ENCODE peak calls at places on chromosome 14, in four cellular contexts. S, U, I and A are unnamed samples.

GRCh38 chr14:53470351-53471043 is 317.4 kb upstream of the DDHD1 start:
- DNase-seq in S (no peak), U (peak), I (no peak), A (peak)

GRCh38 chr14:69101331-69101826 is 51.5 kb downstream of the DCAF5 start:
- DNase-seq in S (no peak), U (peak), I (no peak), A (peak)

GRCh38 chr14:40197344-40197743 is 765.1 kb upstream of the FBXO33 start:
- DNase-seq in S (no peak), U (no peak), I (no peak), A (no peak)

GRCh38 chr14:73252491-73253322 is 15.4 kb downstream of the PAPLN start:
- DNase-seq in S (no peak), U (no peak), I (no peak), A (no peak)

GRCh38 chr14:94921870-94922585 is 152.1 kb upstream of the GSC start:
- DNase-seq in S (no peak), U (no peak), I (no peak), A (no peak)

GRCh38 chr14:57389646-57390036 is 745 bp upstream of the NAA30 start:
- DNase-seq in S (peak), U (peak), I (no peak), A (no peak)

GRCh38 chr14:88791252-88791621 is 1.5 kb downstream of the EML5 start:
- DNase-seq in S (no peak), U (no peak), I (no peak), A (no peak)

GRCh38 chr14:40123816-40124215 is 691.6 kb upstream of the FBXO33 start:
- DNase-seq in S (no peak), U (no peak), I (no peak), A (no peak)

GRCh38 chr14:91568626-91569025 is 58.5 kb upstream of the PPP4R3A start:
- DNase-seq in S (peak), U (no peak), I (no peak), A (no peak)

GRCh38 chr14:99274346-99275221 is 2.6 kb upstream of the BCL11B start:
- DNase-seq in S (peak), U (peak), I (peak), A (peak)

GRCh38 chr14:80954771-80955299 is 586 bp upstream of the TSHR start:
- DNase-seq in S (peak), U (peak), I (peak), A (peak)

GRCh38 chr14:43687866-43688265 is 819.2 kb downstream of the FSCB start:
- DNase-seq in S (no peak), U (peak), I (no peak), A (peak)

GRCh38 chr14:81164167-81164774 is 56.5 kb downstream of the GTF2A1 start:
- DNase-seq in S (peak), U (peak), I (peak), A (peak)

GRCh38 chr14:55133416-55133815 is 4.4 kb downstream of the LGALS3 start:
- DNase-seq in S (no peak), U (no peak), I (no peak), A (peak)

GRCh38 chr14:68780358-68781160 is 12.3 kb downstream of the ZFP36L1 start:
- DNase-seq in S (no peak), U (peak), I (no peak), A (peak)

GRCh38 chr14:38578278-38578681 is 322.4 kb upstream of the CLEC14A start:
- DNase-seq in S (no peak), U (peak), I (no peak), A (no peak)

GRCh38 chr14:29671034-29671433 is 256.6 kb downstream of the PRKD1 start:
- DNase-seq in S (no peak), U (no peak), I (no peak), A (peak)

GRCh38 chr14:65770681-65771080 is 358.2 kb downstream of the FUT8 start:
- DNase-seq in S (no peak), U (no peak), I (no peak), A (no peak)

GRCh38 chr14:100662850-100663527 is 63.7 kb upstream of the DLK1 start:
- DNase-seq in S (peak), U (peak), I (no peak), A (peak)

GRCh38 chr14:74290415-74290814 is 12.3 kb downstream of the ABCD4 start:
- DNase-seq in S (no peak), U (peak), I (no peak), A (peak)

GRCh38 chr14:101187017-101187815 is 283.7 kb upstream of the RTL1 start:
- DNase-seq in S (no peak), U (peak), I (no peak), A (no peak)

GRCh38 chr14:68762944-68763831 is 29.7 kb downstream of the ZFP36L1 start:
- DNase-seq in S (peak), U (peak), I (no peak), A (peak)

GRCh38 chr14:48937796-48938195 is 648.4 kb downstream of the RPS29 start:
- DNase-seq in S (no peak), U (peak), I (no peak), A (peak)

GRCh38 chr14:74697543-74697942 is 15.3 kb downstream of the AREL1 start:
- DNase-seq in S (no peak), U (peak), I (no peak), A (peak)

GRCh38 chr14:35669782-35670181 is 135.8 kb downstream of the INSM2 start:
- DNase-seq in S (no peak), U (no peak), I (no peak), A (peak)

GRCh38 chr14:53399057-53399456 is 245.9 kb upstream of the DDHD1 start:
- DNase-seq in S (peak), U (peak), I (peak), A (peak)

GRCh38 chr14:81268016-81268416 is 47.3 kb upstream of the GTF2A1 start:
- DNase-seq in S (no peak), U (peak), I (no peak), A (peak)

GRCh38 chr14:34835312-34835711 is 39.8 kb downstream of the BAZ1A start:
- DNase-seq in S (no peak), U (no peak), I (no peak), A (no peak)

GRCh38 chr14:46139668-46140067 is 511.9 kb downstream of the RPL10L start:
- DNase-seq in S (no peak), U (no peak), I (no peak), A (no peak)

GRCh38 chr14:99676657-99677056 is 7.4 kb upstream of the CYP46A1 start:
- DNase-seq in S (no peak), U (no peak), I (no peak), A (no peak)

GRCh38 chr14:50542941-50543418 is 10.6 kb upstream of the MAP4K5 start:
- DNase-seq in S (no peak), U (peak), I (no peak), A (peak)

GRCh38 chr14:38583471-38583870 is 327.6 kb upstream of the CLEC14A start:
- DNase-seq in S (no peak), U (no peak), I (no peak), A (no peak)

GRCh38 chr14:68790656-68791077 is 2.2 kb downstream of the ZFP36L1 start:
- DNase-seq in S (no peak), U (peak), I (no peak), A (no peak)

GRCh38 chr14:94355191-94355794 is 32.2 kb upstream of the SERPINA6 start:
- DNase-seq in S (peak), U (peak), I (peak), A (peak)

DNA sequence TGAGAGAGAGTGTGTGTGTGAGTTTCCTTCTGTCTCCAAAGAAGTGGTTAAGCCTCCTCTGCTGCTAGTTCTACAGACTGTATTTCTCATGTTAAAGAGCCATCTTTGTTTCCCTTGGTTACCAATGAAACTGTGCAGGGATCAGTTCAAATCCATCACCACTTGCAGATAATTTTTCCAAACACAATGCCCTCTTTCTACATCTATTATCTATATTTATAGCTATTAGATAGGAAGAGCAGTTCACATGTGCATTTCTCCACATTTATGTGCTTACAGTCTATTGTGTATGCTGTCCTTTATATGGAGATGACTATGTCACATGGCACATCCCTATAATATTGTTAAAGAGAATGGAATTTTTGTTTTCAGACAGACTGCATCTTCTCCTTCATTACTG is 2.2 kb upstream of the DAAM1 start:
- DNase-seq in S (no peak), U (no peak), I (no peak), A (no peak)
- H4K5ac ChIP-seq in S (no peak), U (no peak), I (no peak), A (no peak)

GRCh38 chr14:60657609-60657983 is 8.3 kb upstream of the SIX1 start:
- DNase-seq in S (peak), U (peak), I (no peak), A (no peak)

GRCh38 chr14:60656755-60657608 is 7.7 kb upstream of the SIX1 start:
- DNase-seq in S (peak), U (peak), I (no peak), A (peak)

GRCh38 chr14:60654303-60654925 is 5.1 kb upstream of the SIX1 start:
- DNase-seq in S (no peak), U (no peak), I (no peak), A (peak)

GRCh38 chr14:60655114-60655897 is 6.0 kb upstream of the SIX1 start:
- DNase-seq in S (peak), U (peak), I (no peak), A (no peak)

DNA sequence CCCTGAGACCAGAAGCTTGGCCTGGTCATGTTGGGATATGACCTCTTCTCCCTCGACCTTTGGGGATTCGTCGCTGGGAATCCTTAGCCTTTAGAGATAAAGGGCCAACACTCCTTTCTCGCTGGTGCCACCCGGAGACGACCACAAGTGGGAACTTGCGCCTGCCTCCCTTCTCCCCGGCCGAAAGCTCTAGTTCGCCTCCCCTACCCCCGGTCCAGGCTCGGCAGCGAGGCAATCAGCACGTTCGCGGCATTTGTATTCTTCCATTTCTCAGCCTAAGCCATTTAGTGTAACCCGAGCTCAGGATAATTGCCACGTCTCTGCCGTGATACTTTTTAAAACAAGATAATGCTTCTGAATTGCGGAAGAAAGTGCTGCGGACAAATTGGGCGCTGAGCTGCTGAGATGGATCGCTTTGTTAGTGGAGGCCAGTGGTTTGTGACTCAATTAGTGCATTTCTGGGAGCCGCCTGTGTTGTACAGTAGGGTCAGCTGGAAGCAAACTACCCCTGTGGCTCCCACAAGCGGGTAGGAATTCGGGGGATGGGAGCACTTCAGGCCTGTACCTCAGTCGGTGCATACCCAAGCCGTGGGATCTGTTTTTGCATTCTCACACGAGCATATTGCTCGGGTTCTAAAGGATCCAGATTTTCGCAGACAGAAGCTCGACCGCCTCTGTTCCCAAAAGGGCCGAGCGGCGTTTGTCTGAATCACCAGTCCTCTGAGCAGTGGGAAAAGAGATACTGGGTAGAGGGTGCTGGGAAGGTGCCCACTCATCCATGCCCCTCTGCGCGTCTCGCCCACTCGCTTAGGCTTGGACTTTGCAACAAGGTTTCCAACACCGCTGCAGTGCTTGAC is 6.8 kb upstream of the SIX1 start:
- DNase-seq in S (peak), U (peak), I (no peak), A (peak)
- H4K8ac ChIP-seq in S (no peak), U (no peak), I (peak), A (peak)

GRCh38 chr14:44756577-44756976 is 205.2 kb downstream of the KLHL28 start:
- DNase-seq in S (no peak), U (no peak), I (no peak), A (no peak)
- H4K5ac ChIP-seq in S (no peak), U (no peak), I (no peak), A (no peak)

DNA sequence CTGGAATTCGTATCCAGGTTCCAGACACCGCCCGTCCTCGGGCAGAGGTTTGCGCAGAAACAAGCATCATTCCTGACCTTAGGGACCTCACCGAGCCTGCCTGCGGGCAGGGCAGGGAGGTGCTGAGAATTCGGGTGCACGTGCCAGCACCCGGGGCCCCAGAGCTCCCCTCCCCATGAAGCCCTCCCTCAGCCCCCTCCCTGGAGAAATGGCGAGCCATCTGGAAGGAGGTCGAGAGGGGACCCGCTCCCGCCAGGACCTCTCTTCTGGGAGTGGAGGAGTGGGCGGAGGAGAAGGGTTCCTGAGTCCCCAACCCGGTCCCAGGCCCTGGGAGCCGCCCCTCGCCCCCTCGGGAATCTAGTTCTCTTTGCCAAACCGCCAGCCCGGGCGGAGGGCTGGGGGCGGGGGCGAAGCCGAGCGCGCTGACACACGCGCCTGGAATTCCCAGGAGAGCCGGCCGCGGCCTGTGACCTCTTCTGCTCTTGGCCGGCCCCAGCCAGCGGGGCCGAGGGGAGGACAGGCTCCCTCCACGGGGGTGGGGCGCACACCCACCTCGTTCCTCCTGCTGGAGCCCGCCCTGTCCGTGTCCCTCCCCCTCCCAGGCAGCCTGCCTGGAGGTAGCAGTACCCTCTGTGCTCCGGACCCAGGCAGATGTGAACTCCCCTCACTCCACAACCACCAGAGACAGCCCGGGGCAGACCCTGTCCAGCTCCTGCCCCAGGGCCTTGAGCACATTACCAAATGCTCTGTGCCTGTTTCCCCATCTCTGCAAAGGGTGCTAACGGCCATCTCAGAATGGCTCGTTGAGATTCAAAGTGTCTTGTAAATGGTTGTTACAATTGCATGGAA is 23.0 kb upstream of the GPR132 start:
- DNase-seq in S (peak), U (peak), I (no peak), A (peak)
- H4K8ac ChIP-seq in S (no peak), U (no peak), I (peak), A (peak)

GRCh38 chr14:93343266-93343665 is 3.7 kb upstream of the COX8C start:
- DNase-seq in S (no peak), U (no peak), I (no peak), A (no peak)

GRCh38 chr14:93347850-93348249 is 868 bp downstream of the COX8C start:
- DNase-seq in S (no peak), U (no peak), I (no peak), A (no peak)

GRCh38 chr14:93348292-93348691 is 1.3 kb downstream of the COX8C start:
- DNase-seq in S (no peak), U (no peak), I (no peak), A (no peak)

GRCh38 chr14:93346926-93347721 is at the start of gene COX8C:
- DNase-seq in S (peak), U (no peak), I (no peak), A (no peak)

GRCh38 chr14:93343797-93344196 is 3.2 kb upstream of the COX8C start:
- DNase-seq in S (no peak), U (peak), I (no peak), A (no peak)
- H4K5ac ChIP-seq in S (no peak), U (no peak), I (peak), A (no peak)

GRCh38 chr14:61178226-61179060 is 102.7 kb downstream of the TMEM30B start:
- DNase-seq in S (no peak), U (peak), I (no peak), A (peak)

GRCh38 chr14:61176686-61177085 is 104.5 kb downstream of the TMEM30B start:
- DNase-seq in S (no peak), U (no peak), I (no peak), A (no peak)

GRCh38 chr14:61177279-61178225 is 103.6 kb downstream of the TMEM30B start:
- DNase-seq in S (peak), U (peak), I (no peak), A (peak)

GRCh38 chr14:61179776-61180398 is 101.3 kb downstream of the TMEM30B start:
- DNase-seq in S (no peak), U (no peak), I (no peak), A (peak)

GRCh38 chr14:61179061-61179675 is 102.0 kb downstream of the TMEM30B start:
- DNase-seq in S (no peak), U (peak), I (no peak), A (peak)
- H4K8ac ChIP-seq in S (no peak), U (no peak), I (no peak), A (peak)

GRCh38 chr14:75736845-75737485 is 75.9 kb downstream of the TTLL5 start:
- DNase-seq in S (no peak), U (no peak), I (no peak), A (no peak)
- H4K5ac ChIP-seq in S (no peak), U (no peak), I (no peak), A (no peak)

GRCh38 chr14:96269359-96269710 is 13.3 kb downstream of the BDKRB1 start:
- DNase-seq in S (peak), U (no peak), I (no peak), A (no peak)
- H4K8ac ChIP-seq in S (no peak), U (no peak), I (peak), A (peak)

DNA sequence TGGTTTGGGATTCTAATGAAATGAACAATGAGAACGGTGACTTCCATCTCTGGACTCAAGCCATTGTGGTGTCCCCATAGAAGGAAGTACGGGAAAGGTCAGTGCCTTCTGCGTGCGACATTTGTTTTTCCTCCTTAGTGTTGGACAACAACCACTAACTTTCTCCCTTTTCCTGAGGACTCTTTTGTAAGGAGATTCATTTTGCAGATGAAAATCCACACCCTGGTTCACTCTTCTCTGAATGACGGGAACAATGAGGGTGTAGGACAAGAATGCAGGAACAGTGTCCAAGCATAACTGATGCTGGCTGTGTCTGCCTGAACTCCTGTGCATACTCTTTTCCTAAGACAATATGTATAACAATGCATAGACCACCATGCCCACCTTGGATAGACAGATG is 176.4 kb downstream of the STXBP6 start:
- DNase-seq in S (no peak), U (no peak), I (no peak), A (no peak)
- H4K5ac ChIP-seq in S (no peak), U (no peak), I (no peak), A (no peak)